ENCODE peak calls at places on chromosomes 11 and 22, in seven cellular contexts. E, D, O, F, M, W and Z are unnamed samples. For H3K27me3 and H3K36me3, the result is how much of the 10 kb centered on the place peaks cover.

GRCh38 chr22:36325163-36326031 is 62.4 kb downstream of the MYH9 start:
- DNase-seq in E (no peak), D (no peak), O (peak), F (no peak), M (no peak), W (peak), Z (no peak)

GRCh38 chr11:17008099-17008498 is 6.1 kb downstream of the PLEKHA7 start:
- DNase-seq in E (no peak), D (no peak), O (no peak), F (no peak), M (no peak), W (no peak), Z (no peak)

GRCh38 chr22:42928969-42929837 is 72.1 kb upstream of the ARFGAP3 start:
- DNase-seq in E (no peak), D (no peak), O (peak), F (no peak), M (no peak), W (no peak), Z (no peak)

GRCh38 chr11:64864473-64865285 is 13.7 kb downstream of the EHD1 start:
- DNase-seq in E (peak), D (no peak), O (peak), F (no peak), M (peak), W (peak), Z (peak)

GRCh38 chr11:131354251-131354701 is 16.1 kb upstream of the NTM start:
- DNase-seq in E (no peak), D (no peak), O (no peak), F (no peak), M (no peak), W (no peak), Z (peak)

GRCh38 chr11:111097191-111097590 is 148.3 kb upstream of the POU2AF2 start:
- DNase-seq in E (peak), D (no peak), O (peak), F (no peak), M (no peak), W (no peak), Z (no peak)

GRCh38 chr11:75558939-75559843 is 2.9 kb upstream of the SERPINH1 start:
- DNase-seq in E (no peak), D (no peak), O (peak), F (no peak), M (no peak), W (no peak), Z (peak)

GRCh38 chr11:86991341-86991740 is 36.1 kb upstream of the FZD4 start:
- DNase-seq in E (no peak), D (no peak), O (no peak), F (no peak), M (no peak), W (peak), Z (no peak)

GRCh38 chr11:65606876-65607613 is 7.0 kb downstream of the MAP3K11 start:
- DNase-seq in E (peak), D (peak), O (peak), F (no peak), M (peak), W (peak), Z (peak)

GRCh38 chr11:57126766-57127400 is 54.9 kb upstream of the LRRC55 start:
- DNase-seq in E (no peak), D (no peak), O (no peak), F (no peak), M (no peak), W (no peak), Z (no peak)

GRCh38 chr11:67302571-67303131 is 679 bp upstream of the SSH3 start:
- DNase-seq in E (peak), D (no peak), O (peak), F (no peak), M (no peak), W (peak), Z (peak)

GRCh38 chr11:70129051-70129592 is 51.0 kb downstream of the ANO1 start:
- DNase-seq in E (no peak), D (no peak), O (no peak), F (no peak), M (no peak), W (no peak), Z (peak)

GRCh38 chr11:130631119-130631518 is 182.7 kb downstream of the ADAMTS15 start:
- DNase-seq in E (no peak), D (no peak), O (no peak), F (no peak), M (no peak), W (peak), Z (no peak)

GRCh38 chr11:56885182-56885581 is 103.5 kb upstream of the OR5AK2 start:
- DNase-seq in E (peak), D (no peak), O (no peak), F (no peak), M (no peak), W (peak), Z (no peak)

GRCh38 chr22:32480238-32480637 is 5.6 kb downstream of the FBXO7 start:
- DNase-seq in E (no peak), D (peak), O (no peak), F (no peak), M (no peak), W (no peak), Z (no peak)

GRCh38 chr11:69637956-69638871 is 2.7 kb upstream of the CCND1 start:
- DNase-seq in E (peak), D (no peak), O (no peak), F (no peak), M (no peak), W (peak), Z (peak)

GRCh38 chr11:3091081-3091845 is 34.0 kb upstream of the CARS1 start:
- DNase-seq in E (no peak), D (no peak), O (no peak), F (no peak), M (no peak), W (no peak), Z (no peak)

GRCh38 chr11:127037001-127037400 is 36.4 kb upstream of the KIRREL3 start:
- DNase-seq in E (no peak), D (no peak), O (no peak), F (no peak), M (no peak), W (no peak), Z (no peak)

GRCh38 chr11:31799794-31800397 is 11.2 kb downstream of the PAX6 start:
- DNase-seq in E (peak), D (no peak), O (no peak), F (no peak), M (no peak), W (no peak), Z (peak)

GRCh38 chr22:37334461-37334858 is 52.2 kb downstream of the CYTH4 start:
- DNase-seq in E (peak), D (no peak), O (no peak), F (no peak), M (no peak), W (no peak), Z (peak)

GRCh38 chr11:27882066-27882697 is 181.9 kb upstream of the BDNF start:
- DNase-seq in E (no peak), D (no peak), O (no peak), F (no peak), M (no peak), W (no peak), Z (no peak)

GRCh38 chr22:35633520-35633919 is 14.7 kb upstream of the APOL6 start:
- DNase-seq in E (no peak), D (no peak), O (no peak), F (no peak), M (no peak), W (no peak), Z (no peak)

GRCh38 chr11:57618438-57618837 is 21.0 kb downstream of the SERPING1 start:
- DNase-seq in E (no peak), D (no peak), O (no peak), F (no peak), M (no peak), W (peak), Z (no peak)

GRCh38 chr11:114077482-114078305 is 18.2 kb downstream of the ZBTB16 start:
- DNase-seq in E (no peak), D (no peak), O (no peak), F (peak), M (no peak), W (no peak), Z (no peak)
- H3K4me3 ChIP-seq in E (no peak), D (no peak), O (no peak), F (no peak), M (peak), W (no peak), Z (no peak)

GRCh38 chr11:33588056-33588455 is 112.6 kb downstream of the C11orf91 start:
- DNase-seq in E (peak), D (no peak), O (no peak), F (no peak), M (no peak), W (no peak), Z (peak)
- H3K27me3 ChIP-seq in E (under half), D (under half), O (under half), F (under half), M (under half), W (under half), Z (under half)

GRCh38 chr11:58994171-58994570 is 54.9 kb downstream of the GLYATL1 start:
- DNase-seq in E (no peak), D (no peak), O (no peak), F (no peak), M (no peak), W (no peak), Z (no peak)

GRCh38 chr11:58992489-58992888 is 53.2 kb downstream of the GLYATL1 start:
- DNase-seq in E (no peak), D (no peak), O (no peak), F (no peak), M (no peak), W (no peak), Z (no peak)
- H3K36me3 ChIP-seq in E (under half), D (under half), O (under half), F (under half), M (under half), W (under half), Z (under half)

GRCh38 chr11:46338636-46338987 is 8.7 kb upstream of the DGKZ start:
- DNase-seq in E (no peak), D (no peak), O (no peak), F (no peak), M (no peak), W (no peak), Z (peak)
- H3K4me3 ChIP-seq in E (peak), D (no peak), O (no peak), F (no peak), M (peak), W (no peak), Z (no peak)

GRCh38 chr22:30247561-30247960 is 1.0 kb upstream of the LIF start:
- DNase-seq in E (no peak), D (no peak), O (no peak), F (no peak), M (no peak), W (no peak), Z (no peak)
- H3K27me3 ChIP-seq in E (under half), D (under half), O (under half), F (under half), M (under half), W (under half), Z (under half)

GRCh38 chr22:23284504-23285033 is 104.3 kb downstream of the BCR start:
- DNase-seq in E (no peak), D (no peak), O (no peak), F (no peak), M (no peak), W (no peak), Z (no peak)

GRCh38 chr22:23282516-23282915 is 102.2 kb downstream of the BCR start:
- DNase-seq in E (no peak), D (no peak), O (no peak), F (no peak), M (no peak), W (no peak), Z (no peak)

GRCh38 chr22:23285236-23285635 is 104.9 kb downstream of the BCR start:
- DNase-seq in E (no peak), D (no peak), O (no peak), F (no peak), M (no peak), W (no peak), Z (no peak)

GRCh38 chr22:23282986-23283385 is 102.7 kb downstream of the BCR start:
- DNase-seq in E (no peak), D (no peak), O (no peak), F (no peak), M (no peak), W (no peak), Z (no peak)

DNA sequence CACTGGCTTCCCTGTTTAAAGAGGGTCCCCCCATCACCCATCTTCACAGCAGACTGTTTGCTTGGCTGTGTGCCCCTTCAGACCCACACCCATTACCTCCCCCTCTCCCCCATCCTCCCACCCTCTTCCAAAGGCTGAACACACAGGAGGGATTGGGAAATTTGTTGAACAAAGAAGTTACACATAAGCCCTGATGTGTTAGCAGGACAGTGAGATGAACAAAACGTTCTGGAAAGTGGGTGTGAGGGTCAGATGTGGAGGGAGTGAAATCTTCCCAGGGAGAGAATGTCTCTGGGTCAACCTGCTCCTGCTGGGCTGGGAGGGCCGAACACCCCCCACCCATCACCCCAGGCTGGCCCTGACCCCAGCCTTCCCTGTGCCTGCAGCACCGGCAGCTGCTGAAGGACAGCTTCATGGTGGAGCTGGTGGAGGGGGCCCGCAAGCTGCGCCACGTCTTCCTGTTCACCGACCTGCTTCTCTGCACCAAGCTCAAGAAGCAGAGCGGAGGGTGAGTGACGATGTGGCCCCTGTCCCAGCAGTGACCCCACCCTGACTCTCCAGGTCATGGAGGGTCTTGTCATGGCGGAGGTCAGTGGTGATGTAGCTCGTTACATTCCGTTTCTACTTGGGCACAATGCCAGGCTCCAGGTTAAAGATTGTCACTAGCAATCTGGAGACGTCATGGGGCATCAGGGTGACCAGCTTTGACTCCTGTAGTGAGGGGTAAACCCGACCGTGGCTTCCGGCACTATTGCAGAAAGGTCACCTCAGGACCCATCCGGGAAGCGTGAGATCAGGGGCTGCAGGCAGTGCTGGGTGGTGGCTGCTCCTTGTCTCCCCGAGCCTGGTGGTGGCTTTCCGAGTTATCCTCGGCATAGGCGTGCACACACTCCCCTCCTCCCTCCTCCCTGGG is 103.5 kb downstream of the BCR start:
- DNase-seq in E (no peak), D (no peak), O (no peak), F (no peak), M (no peak), W (peak), Z (no peak)
- H3K36me3 ChIP-seq in E (under half), D (under half), O (under half), F (half or more), M (under half), W (under half), Z (under half)